ENCODE peak calls at places on chromosomes 16 and 17, in seven cellular contexts. D is frontal cortex; J is posterior cingulate gyrus; P is lung; W is stimulated activated CD8-positive, alpha-beta memory T cell treated with anti-CD3 and anti-CD28 coated beads, Interleukin-2, amount 100 ng/mL, for 1 hour; E is iris pigment epithelial cell; G is fibroblast of the aortic adventitia. B is an unnamed sample.

GRCh38 chr17:76263896-76264295 is 1.3 kb upstream of the UBALD2 start:
- DNase-seq in D (no peak), J (no peak), P (no peak), W (no peak), E (no peak), G (no peak), B (no peak)

GRCh38 chr17:82464567-82464929 is 6.0 kb downstream of the NARF start:
- DNase-seq in D (no peak), J (no peak), P (no peak), W (no peak), E (no peak), G (no peak), B (no peak)

GRCh38 chr17:77242118-77242800 is 101.5 kb downstream of the SEC14L1 start:
- DNase-seq in D (no peak), J (no peak), P (no peak), W (no peak), E (no peak), G (no peak), B (no peak)

GRCh38 chr16:72783716-72784320 is 264.1 kb downstream of the ZFHX3 start:
- DNase-seq in D (no peak), J (no peak), P (no peak), W (no peak), E (peak), G (peak), B (no peak)

GRCh38 chr17:82782657-82783207 is 30.9 kb downstream of the TBCD start:
- DNase-seq in D (no peak), J (no peak), P (no peak), W (no peak), E (no peak), G (no peak), B (no peak)

GRCh38 chr17:80453126-80453979 is 23.1 kb downstream of the NPTX1 start:
- DNase-seq in D (no peak), J (no peak), P (no peak), W (no peak), E (no peak), G (no peak), B (no peak)

GRCh38 chr17:3038941-3039340 is 24.5 kb downstream of the OR1D5 start:
- DNase-seq in D (no peak), J (no peak), P (no peak), W (no peak), E (no peak), G (no peak), B (no peak)

GRCh38 chr17:35433075-35433894 is 985 bp upstream of the SLFN12 start:
- DNase-seq in D (no peak), J (no peak), P (peak), W (peak), E (peak), G (peak), B (no peak)

GRCh38 chr16:870856-871561 is 70.5 kb upstream of the GNG13 start:
- DNase-seq in D (no peak), J (no peak), P (no peak), W (no peak), E (no peak), G (no peak), B (no peak)

GRCh38 chr17:4097165-4097960 is 45.5 kb downstream of the ZZEF1 start:
- DNase-seq in D (no peak), J (no peak), P (no peak), W (no peak), E (no peak), G (no peak), B (no peak)

GRCh38 chr17:34156401-34156740 is 98.7 kb upstream of the CCL2 start:
- DNase-seq in D (no peak), J (no peak), P (no peak), W (no peak), E (no peak), G (no peak), B (no peak)

GRCh38 chr17:77746391-77746790 is 212.1 kb upstream of the TNRC6C start:
- DNase-seq in D (no peak), J (no peak), P (no peak), W (no peak), E (no peak), G (no peak), B (no peak)

GRCh38 chr16:13478991-13479390 is 441.0 kb upstream of the ERCC4 start:
- DNase-seq in D (no peak), J (no peak), P (no peak), W (no peak), E (no peak), G (no peak), B (no peak)

GRCh38 chr17:83109793-83110645 is 30.6 kb downstream of the METRNL start:
- DNase-seq in D (no peak), J (no peak), P (peak), W (no peak), E (peak), G (peak), B (no peak)